ENCODE peak calls at places on chromosomes 6 and 20, in ten cellular contexts. O is cardiac muscle cell, Z is IMR-90, K is dorsolateral prefrontal cortex, I is activated B cell treated with CpG ODN at 0.5 μM for 24 hours, A is GM10248, S is AG04450, L is GM06990, D is BJ, C is PC-9. B is an unnamed sample.

GRCh38 chr20:39853664-39854063 is 835.4 kb downstream of the MAFB start:
- DNase-seq in O (no peak), Z (peak), K (no peak), I (no peak), A (peak), S (peak), L (no peak), D (peak), C (no peak), B (no peak)

GRCh38 chr6:44470106-44470446 is 82.6 kb downstream of the CDC5L start:
- DNase-seq in O (no peak), Z (no peak), K (no peak), I (no peak), A (no peak), S (no peak), L (no peak), D (no peak), C (no peak), B (no peak)

GRCh38 chr6:97656236-97656635 is 373.2 kb upstream of the MMS22L start:
- DNase-seq in O (peak), Z (no peak), K (no peak), I (no peak), A (no peak), S (no peak), L (no peak), D (no peak), C (no peak), B (no peak)

GRCh38 chr20:57804470-57805250 is 94.8 kb upstream of the PMEPA1 start:
- DNase-seq in O (no peak), Z (no peak), K (no peak), I (no peak), A (no peak), S (no peak), L (no peak), D (no peak), C (no peak), B (no peak)

GRCh38 chr20:7231303-7231702 is 463.8 kb downstream of the BMP2 start:
- DNase-seq in O (no peak), Z (no peak), K (no peak), I (no peak), A (no peak), S (no peak), L (no peak), D (no peak), C (no peak), B (no peak)

GRCh38 chr6:157681041-157681650 is 141.9 kb upstream of the SNX9 start:
- DNase-seq in O (no peak), Z (no peak), K (no peak), I (no peak), A (no peak), S (no peak), L (no peak), D (no peak), C (no peak), B (no peak)

GRCh38 chr6:130865793-130866192 is 38.6 kb downstream of the SMLR1 start:
- DNase-seq in O (no peak), Z (no peak), K (no peak), I (no peak), A (no peak), S (no peak), L (no peak), D (no peak), C (no peak), B (no peak)

GRCh38 chr6:130421567-130421966 is 55.8 kb downstream of the TMEM200A start:
- DNase-seq in O (no peak), Z (peak), K (no peak), I (no peak), A (no peak), S (peak), L (no peak), D (peak), C (no peak), B (no peak)

GRCh38 chr6:11770546-11771466 is 7.8 kb downstream of the ADTRP start:
- DNase-seq in O (no peak), Z (peak), K (no peak), I (no peak), A (peak), S (peak), L (peak), D (peak), C (peak), B (peak)

GRCh38 chr20:45067558-45067957 is 33.4 kb downstream of the KCNS1 start:
- DNase-seq in O (no peak), Z (no peak), K (no peak), I (no peak), A (no peak), S (no peak), L (no peak), D (no peak), C (peak), B (no peak)

GRCh38 chr20:13821876-13822275 is 37.0 kb downstream of the NDUFAF5 start:
- DNase-seq in O (no peak), Z (no peak), K (no peak), I (no peak), A (no peak), S (no peak), L (no peak), D (peak), C (no peak), B (no peak)

GRCh38 chr6:148324297-148325007 is 18.2 kb upstream of the SASH1 start:
- DNase-seq in O (no peak), Z (peak), K (no peak), I (no peak), A (no peak), S (no peak), L (no peak), D (peak), C (peak), B (no peak)

GRCh38 chr6:2999005-2999620 is 581 bp upstream of the NQO2 start:
- DNase-seq in O (no peak), Z (peak), K (no peak), I (no peak), A (no peak), S (no peak), L (no peak), D (no peak), C (peak), B (peak)

GRCh38 chr6:47426524-47427302 is 50.9 kb upstream of the CD2AP start:
- DNase-seq in O (no peak), Z (no peak), K (no peak), I (no peak), A (no peak), S (no peak), L (no peak), D (no peak), C (no peak), B (no peak)

GRCh38 chr20:15938847-15939246 is 634.4 kb downstream of the KIF16B start:
- DNase-seq in O (no peak), Z (no peak), K (no peak), I (no peak), A (no peak), S (no peak), L (no peak), D (no peak), C (no peak), B (no peak)

GRCh38 chr6:55175078-55175777 is 913 bp downstream of the HCRTR2 start:
- DNase-seq in O (no peak), Z (no peak), K (no peak), I (no peak), A (no peak), S (no peak), L (no peak), D (no peak), C (no peak), B (no peak)

GRCh38 chr6:30793521-30794194 is 49.3 kb upstream of the IER3 start:
- DNase-seq in O (no peak), Z (peak), K (no peak), I (no peak), A (peak), S (peak), L (peak), D (no peak), C (no peak), B (no peak)

GRCh38 chr6:36677059-36677749 is 1.3 kb upstream of the CDKN1A start:
- DNase-seq in O (no peak), Z (no peak), K (no peak), I (no peak), A (no peak), S (no peak), L (no peak), D (no peak), C (no peak), B (no peak)

GRCh38 chr6:31822038-31822821 is 5.3 kb upstream of the HSPA1B start:
- DNase-seq in O (peak), Z (peak), K (peak), I (no peak), A (peak), S (no peak), L (peak), D (no peak), C (peak), B (peak)

GRCh38 chr6:116902634-116903033 is 25.6 kb downstream of the RFX6 start:
- DNase-seq in O (no peak), Z (no peak), K (no peak), I (no peak), A (no peak), S (no peak), L (no peak), D (no peak), C (no peak), B (no peak)

GRCh38 chr20:38970302-38970701 is 8.2 kb downstream of the DHX35 start:
- DNase-seq in O (no peak), Z (peak), K (no peak), I (no peak), A (no peak), S (no peak), L (no peak), D (peak), C (peak), B (no peak)

GRCh38 chr6:41597246-41598000 is 40.8 kb upstream of the MDFI start:
- DNase-seq in O (no peak), Z (no peak), K (no peak), I (no peak), A (no peak), S (no peak), L (no peak), D (no peak), C (no peak), B (no peak)

GRCh38 chr6:84539122-84539856 is 225.1 kb downstream of the TBX18 start:
- DNase-seq in O (no peak), Z (no peak), K (no peak), I (no peak), A (no peak), S (no peak), L (no peak), D (peak), C (no peak), B (no peak)

GRCh38 chr20:56630086-56630493 is 984 bp downstream of the TFAP2C start:
- DNase-seq in O (peak), Z (no peak), K (no peak), I (no peak), A (peak), S (no peak), L (peak), D (no peak), C (peak), B (no peak)

GRCh38 chr6:149032599-149033405 is 284.7 kb upstream of the TAB2 start:
- DNase-seq in O (no peak), Z (peak), K (no peak), I (no peak), A (peak), S (peak), L (peak), D (peak), C (peak), B (no peak)

GRCh38 chr6:63814459-63814858 is 178.9 kb downstream of the PHF3 start:
- DNase-seq in O (no peak), Z (no peak), K (no peak), I (no peak), A (no peak), S (no peak), L (no peak), D (no peak), C (no peak), B (no peak)

GRCh38 chr20:3077618-3078134 is 6.3 kb downstream of the OXT start:
- DNase-seq in O (no peak), Z (no peak), K (no peak), I (no peak), A (no peak), S (no peak), L (no peak), D (no peak), C (no peak), B (no peak)

GRCh38 chr20:64155258-64156135 is 8.8 kb upstream of the MYT1 start:
- DNase-seq in O (no peak), Z (no peak), K (no peak), I (no peak), A (no peak), S (no peak), L (no peak), D (no peak), C (no peak), B (no peak)

GRCh38 chr6:163260111-163260895 is 154.2 kb upstream of the QKI start:
- DNase-seq in O (peak), Z (no peak), K (peak), I (no peak), A (no peak), S (no peak), L (no peak), D (no peak), C (no peak), B (no peak)

GRCh38 chr6:33905081-33905609 is 101.3 kb upstream of the MLN start:
- DNase-seq in O (no peak), Z (no peak), K (no peak), I (no peak), A (no peak), S (no peak), L (no peak), D (no peak), C (no peak), B (no peak)

GRCh38 chr6:1226208-1227099 is 85.4 kb upstream of the FOXQ1 start:
- DNase-seq in O (no peak), Z (no peak), K (no peak), I (no peak), A (no peak), S (no peak), L (no peak), D (no peak), C (no peak), B (no peak)

GRCh38 chr6:102051001-102051400 is 657.5 kb downstream of the GRIK2 start:
- DNase-seq in O (no peak), Z (no peak), K (no peak), I (no peak), A (no peak), S (no peak), L (no peak), D (no peak), C (no peak), B (no peak)

GRCh38 chr6:105204768-105205167 is 25.0 kb upstream of the POPDC3 start:
- DNase-seq in O (no peak), Z (no peak), K (no peak), I (no peak), A (no peak), S (no peak), L (no peak), D (no peak), C (no peak), B (no peak)

GRCh38 chr20:10961651-10962288 is 288.0 kb upstream of the JAG1 start:
- DNase-seq in O (no peak), Z (no peak), K (no peak), I (no peak), A (no peak), S (no peak), L (no peak), D (no peak), C (no peak), B (no peak)

GRCh38 chr6:130843575-130844320 is 16.5 kb downstream of the SMLR1 start:
- DNase-seq in O (peak), Z (peak), K (no peak), I (no peak), A (peak), S (no peak), L (no peak), D (peak), C (no peak), B (no peak)

GRCh38 chr6:31412506-31412905 is 9.1 kb downstream of the MICA start:
- DNase-seq in O (no peak), Z (no peak), K (no peak), I (no peak), A (no peak), S (no peak), L (no peak), D (no peak), C (no peak), B (no peak)

GRCh38 chr20:46725186-46726165 is 16.0 kb downstream of the SLC2A10 start:
- DNase-seq in O (no peak), Z (no peak), K (no peak), I (no peak), A (no peak), S (no peak), L (no peak), D (no peak), C (no peak), B (no peak)

GRCh38 chr20:22807045-22807444 is 222.7 kb upstream of the FOXA2 start:
- DNase-seq in O (no peak), Z (no peak), K (no peak), I (no peak), A (no peak), S (no peak), L (no peak), D (no peak), C (peak), B (no peak)

GRCh38 chr20:62728028-62728780 is 19.6 kb downstream of the NTSR1 start:
- DNase-seq in O (no peak), Z (no peak), K (no peak), I (no peak), A (no peak), S (no peak), L (no peak), D (no peak), C (peak), B (peak)
- TF ChIP-seq CTCF in O (no peak), Z (no peak), K (no peak), I (no peak), A (no peak), S (no peak), L (no peak), D (no peak), C (no peak), B (no peak)

DNA sequence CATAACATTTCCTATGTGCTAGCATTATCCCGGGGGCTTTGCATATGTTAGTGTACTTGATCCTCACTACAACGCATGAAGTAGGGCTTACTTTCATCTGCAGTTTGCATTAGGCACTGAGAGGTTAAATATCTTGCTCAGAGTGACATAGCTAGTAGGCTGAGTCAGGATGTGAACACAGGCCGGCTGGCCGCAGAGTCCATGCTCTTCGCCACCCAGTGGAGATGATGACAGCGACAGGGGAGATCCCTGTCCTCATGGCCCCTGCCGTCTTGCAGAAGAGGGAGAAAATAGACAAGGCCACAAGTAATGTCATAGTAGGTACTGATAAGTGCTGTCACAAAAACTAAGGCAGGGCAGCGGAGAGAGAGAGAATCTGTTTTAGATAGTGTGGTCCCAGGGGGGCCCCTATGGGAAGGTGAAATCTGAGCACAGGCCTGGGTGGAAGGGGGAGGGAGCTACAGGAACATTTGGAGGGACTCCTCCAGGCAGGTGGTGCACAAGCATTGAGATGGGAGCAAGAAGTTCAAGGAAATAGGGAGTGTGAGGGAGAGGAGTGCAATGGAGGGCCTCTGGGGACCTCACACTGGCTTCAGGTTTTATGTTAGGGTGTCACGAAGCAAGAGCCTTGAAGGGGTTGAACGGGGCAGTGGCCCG is 46.8 kb downstream of the LYRM4 start:
- DNase-seq in O (no peak), Z (peak), K (no peak), I (no peak), A (no peak), S (peak), L (no peak), D (no peak), C (no peak), B (no peak)
- TF ChIP-seq CTCF in O (peak), Z (peak), K (no peak), I (no peak), A (no peak), S (peak), L (no peak), D (peak), C (no peak), B (no peak)

DNA sequence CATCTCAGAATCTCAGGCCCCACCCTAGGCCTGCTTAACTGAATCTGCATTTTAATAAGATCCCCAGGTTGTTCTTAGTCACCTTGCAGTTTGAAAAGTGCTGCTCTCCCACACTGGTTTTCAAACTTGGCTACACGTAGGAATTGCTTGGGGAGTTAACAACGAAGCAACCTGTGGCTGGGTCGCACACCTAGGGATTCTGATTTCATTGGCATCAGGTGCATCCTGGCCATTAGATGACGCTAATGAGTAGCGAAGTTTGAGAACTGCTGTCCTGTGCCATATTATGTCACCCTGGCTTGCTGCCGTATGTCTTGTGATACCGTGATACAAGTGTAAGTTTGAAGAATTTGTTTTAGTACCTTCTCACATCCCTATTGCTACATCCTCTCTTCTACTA is 28.2 kb upstream of the FUCA2 start:
- DNase-seq in O (no peak), Z (no peak), K (no peak), I (no peak), A (no peak), S (no peak), L (no peak), D (no peak), C (no peak), B (no peak)
- TF ChIP-seq CTCF in O (no peak), Z (no peak), K (no peak), I (no peak), A (no peak), S (no peak), L (no peak), D (no peak), C (no peak), B (no peak)

DNA sequence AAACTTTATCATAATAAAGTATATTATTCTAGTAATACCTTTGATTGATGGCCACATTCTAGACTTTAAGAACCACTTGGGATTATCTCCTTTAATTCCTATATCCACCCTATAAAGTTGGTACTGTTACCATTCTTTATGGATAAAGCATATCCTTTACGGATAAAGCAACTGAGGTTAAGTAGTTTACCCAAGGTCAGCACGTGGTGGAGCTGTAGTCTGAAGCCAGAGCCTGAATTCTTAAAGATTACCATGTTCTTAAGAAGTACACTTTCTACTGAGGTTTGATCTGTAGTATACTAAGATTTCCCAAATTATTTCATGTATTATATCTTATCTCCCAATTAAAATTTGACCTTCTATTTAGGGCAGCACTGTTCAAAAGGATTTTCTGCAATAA is 3.0 kb upstream of the NCOA7 start:
- DNase-seq in O (no peak), Z (peak), K (no peak), I (no peak), A (no peak), S (no peak), L (no peak), D (no peak), C (no peak), B (no peak)
- TF ChIP-seq CTCF in O (peak), Z (peak), K (peak), I (no peak), A (peak), S (peak), L (peak), D (peak), C (no peak), B (peak)

GRCh38 chr6:93120154-93120742 is 299.1 kb downstream of the EPHA7 start:
- DNase-seq in O (no peak), Z (no peak), K (no peak), I (no peak), A (no peak), S (no peak), L (no peak), D (no peak), C (no peak), B (no peak)
- TF ChIP-seq CTCF in O (no peak), Z (no peak), K (no peak), I (no peak), A (no peak), S (no peak), L (no peak), D (no peak), C (no peak), B (no peak)

GRCh38 chr6:162177733-162178132 is 549.8 kb downstream of the PRKN start:
- DNase-seq in O (peak), Z (no peak), K (no peak), I (no peak), A (no peak), S (no peak), L (no peak), D (no peak), C (no peak), B (no peak)
- TF ChIP-seq CTCF in O (peak), Z (no peak), K (peak), I (no peak), A (no peak), S (no peak), L (no peak), D (no peak), C (no peak), B (no peak)

B was measured in CD14-positive monocyte.